ENCODE peak calls at places on chromosomes 16 and 17, in six cellular contexts. Y is breast epithelium; I is AG09309; C is tibial artery; F is neural crest cell; E is CD8-positive, alpha-beta T cell. K is an unnamed sample.

GRCh38 chr16:456891-457483 is 31.5 kb downstream of the RAB11FIP3 start:
- DNase-seq in C (peak), F (no peak), I (no peak), Y (no peak), E (no peak), K (no peak)

GRCh38 chr17:38430822-38431221 is 2.6 kb downstream of the ARHGAP23 start:
- DNase-seq in F (no peak), Y (no peak), E (no peak), C (no peak), I (no peak), K (no peak)

GRCh38 chr16:20192801-20193200 is 119.1 kb upstream of the GPR139 start:
- DNase-seq in I (no peak), E (no peak), C (no peak), Y (no peak), F (no peak), K (no peak)

GRCh38 chr16:75566889-75567255 is 693 bp downstream of the GABARAPL2 start:
- DNase-seq in E (no peak), I (no peak), Y (no peak), F (no peak), C (no peak), K (no peak)

GRCh38 chr17:45155483-45155882 is 6.2 kb upstream of the HEXIM2 start:
- DNase-seq in F (no peak), E (no peak), C (no peak), I (no peak), Y (no peak), K (no peak)

GRCh38 chr17:67491009-67491677 is 114.1 kb downstream of the PITPNC1 start:
- DNase-seq in I (peak), C (peak), Y (peak), F (peak), E (no peak), K (no peak)

GRCh38 chr17:71118039-71118438 is 948.7 kb downstream of the KCNJ2 start:
- DNase-seq in E (no peak), Y (no peak), F (no peak), C (no peak), I (no peak), K (no peak)

GRCh38 chr16:67207116-67207856 is 8.4 kb downstream of the ELMO3 start:
- DNase-seq in F (no peak), I (no peak), C (no peak), E (no peak), Y (no peak), K (no peak)

GRCh38 chr17:59972778-59973177 is 8.2 kb upstream of the RNFT1 start:
- DNase-seq in F (no peak), E (no peak), Y (no peak), I (no peak), C (no peak), K (no peak)

GRCh38 chr17:71777048-71777638 is 343.7 kb upstream of the SOX9 start:
- DNase-seq in F (no peak), C (no peak), E (no peak), Y (no peak), I (no peak), K (no peak)

GRCh38 chr17:28056276-28056620 is 13.8 kb downstream of the NLK start:
- DNase-seq in Y (no peak), C (no peak), E (no peak), F (no peak), I (no peak), K (no peak)

GRCh38 chr17:47257651-47258339 is 4.2 kb downstream of the ITGB3 start:
- DNase-seq in I (no peak), E (no peak), F (no peak), C (no peak), Y (no peak), K (no peak)

GRCh38 chr16:88941051-88941932 is 35.7 kb downstream of the CBFA2T3 start:
- DNase-seq in C (no peak), E (no peak), F (no peak), I (no peak), Y (no peak), K (no peak)

GRCh38 chr17:75144816-75145511 is 9.3 kb downstream of the JPT1 start:
- DNase-seq in C (no peak), F (no peak), I (no peak), Y (no peak), E (no peak), K (no peak)

DNA sequence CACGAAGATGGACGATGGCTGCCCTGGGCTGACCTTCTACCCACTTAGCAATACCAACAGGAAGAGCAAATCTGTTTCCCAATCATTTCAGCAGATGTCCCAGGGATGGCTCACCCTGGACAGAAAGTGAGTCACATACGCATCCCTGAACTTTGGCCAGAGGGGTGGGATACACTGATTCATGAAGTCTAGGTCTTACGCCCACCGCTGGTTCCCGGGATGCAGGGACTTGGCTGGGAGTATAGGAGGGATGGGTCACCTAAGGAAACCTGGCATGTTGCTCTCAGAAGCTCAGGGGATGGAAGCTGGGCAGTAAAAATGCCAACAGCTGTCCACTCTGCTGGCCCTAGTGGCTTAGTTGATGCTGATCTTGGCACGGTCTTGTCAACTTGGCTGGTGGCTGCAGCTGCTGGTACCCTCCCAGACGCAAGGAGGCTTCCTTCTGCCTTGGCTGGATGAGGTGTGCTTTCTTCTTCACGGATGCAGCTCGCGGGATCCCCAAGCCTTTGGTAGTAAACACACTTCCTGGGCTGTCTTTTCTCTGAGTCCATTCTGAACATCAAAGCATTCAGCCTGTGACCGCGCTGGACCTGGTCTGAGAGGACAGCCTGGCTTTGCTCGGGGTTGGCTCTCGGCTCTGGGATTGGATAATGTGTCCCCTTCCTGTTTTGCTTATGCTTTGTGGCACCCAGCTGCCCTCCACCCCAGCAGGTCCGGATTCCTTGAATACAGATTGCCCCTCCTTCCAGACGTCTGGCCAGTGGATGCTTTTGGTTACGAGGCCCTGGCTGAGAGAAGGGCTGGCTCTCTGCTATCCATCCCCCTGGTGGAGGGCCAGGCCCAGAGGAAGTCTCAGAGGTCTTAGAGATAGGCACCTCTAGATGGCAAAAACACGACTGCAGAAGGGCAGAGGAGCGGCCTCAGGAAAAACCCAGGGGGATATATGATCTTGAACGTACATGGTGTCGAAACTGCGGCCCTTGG is 71.5 kb downstream of the RAP1GAP2 start:
- DNase-seq in C (no peak), I (peak), E (no peak), Y (no peak), F (no peak), K (no peak)
- TF ChIP-seq CTCF in C (no peak), I (no peak), E (no peak), Y (no peak), F (peak), K (peak)

DNA sequence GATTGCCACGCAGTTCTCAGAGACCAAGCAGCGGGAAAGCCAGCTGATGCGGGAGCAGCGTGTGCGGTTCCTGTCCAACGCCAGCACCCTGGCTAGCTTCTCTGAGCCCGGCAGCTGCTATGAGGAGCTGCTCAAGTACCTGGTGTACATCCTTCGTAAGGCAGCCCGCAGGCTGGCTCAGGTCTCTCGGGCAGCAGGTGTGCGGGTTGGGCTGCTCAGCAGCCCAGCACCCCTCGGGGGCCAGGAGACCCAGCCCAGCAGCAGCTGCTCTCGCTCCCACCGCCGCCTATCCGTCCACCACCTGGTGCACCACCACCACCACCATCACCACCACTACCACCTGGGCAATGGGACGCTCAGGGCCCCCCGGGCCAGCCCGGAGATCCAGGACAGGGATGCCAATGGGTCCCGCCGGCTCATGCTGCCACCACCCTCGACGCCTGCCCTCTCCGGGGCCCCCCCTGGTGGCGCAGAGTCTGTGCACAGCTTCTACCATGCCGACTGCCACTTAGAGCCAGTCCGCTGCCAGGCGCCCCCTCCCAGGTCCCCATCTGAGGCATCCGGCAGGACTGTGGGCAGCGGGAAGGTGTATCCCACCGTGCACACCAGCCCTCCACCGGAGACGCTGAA is 15.2 kb downstream of the CACNA1G start:
- DNase-seq in C (no peak), I (no peak), F (no peak), Y (no peak), E (no peak), K (no peak)
- TF ChIP-seq CTCF in C (no peak), I (peak), F (no peak), Y (no peak), E (no peak), K (no peak)

GRCh38 chr16:12611006-12611477 is 192.6 kb downstream of the CPPED1 start:
- DNase-seq in Y (no peak), F (no peak), C (no peak), I (no peak), E (no peak), K (no peak)
- TF ChIP-seq CTCF in Y (no peak), F (no peak), C (no peak), I (no peak), E (no peak), K (no peak)

DNA sequence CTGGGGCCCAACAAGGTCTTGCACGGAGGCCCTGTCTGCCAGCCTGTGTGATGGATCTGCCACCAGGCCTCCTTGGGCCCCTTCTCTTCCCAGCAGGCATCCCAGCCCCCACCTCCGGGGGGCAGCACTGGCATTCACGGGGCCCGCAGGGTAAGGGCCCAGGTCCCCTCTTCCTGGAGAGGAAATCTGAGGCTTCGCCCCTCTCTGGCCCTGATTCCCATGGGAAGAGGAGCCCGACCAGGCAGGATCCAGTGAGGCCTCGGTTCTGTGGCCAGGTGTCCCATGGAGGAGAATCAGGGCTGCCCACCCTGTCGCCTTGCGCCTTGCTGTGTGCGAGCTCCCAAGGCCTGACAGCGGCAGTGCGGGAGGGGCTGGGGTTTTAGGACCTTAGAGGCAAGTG is 48.4 kb downstream of the PDPK1 start:
- DNase-seq in F (no peak), E (peak), Y (no peak), C (no peak), I (no peak), K (no peak)
- TF ChIP-seq CTCF in F (peak), E (no peak), Y (no peak), C (no peak), I (no peak), K (peak)

GRCh38 chr17:41690497-41690896 is 1.8 kb downstream of the EIF1 start:
- DNase-seq in Y (no peak), F (no peak), E (no peak), C (no peak), I (no peak), K (no peak)

GRCh38 chr17:41691031-41691777 is 2.5 kb downstream of the EIF1 start:
- DNase-seq in C (no peak), E (no peak), Y (no peak), I (no peak), F (no peak), K (no peak)

GRCh38 chr17:41689497-41690299 is 1.0 kb downstream of the EIF1 start:
- DNase-seq in E (peak), I (no peak), C (no peak), F (peak), Y (peak), K (no peak)

GRCh38 chr17:41688641-41689496 is at the start of gene EIF1:
- DNase-seq in F (peak), C (peak), Y (peak), E (peak), I (peak), K (peak)

DNA sequence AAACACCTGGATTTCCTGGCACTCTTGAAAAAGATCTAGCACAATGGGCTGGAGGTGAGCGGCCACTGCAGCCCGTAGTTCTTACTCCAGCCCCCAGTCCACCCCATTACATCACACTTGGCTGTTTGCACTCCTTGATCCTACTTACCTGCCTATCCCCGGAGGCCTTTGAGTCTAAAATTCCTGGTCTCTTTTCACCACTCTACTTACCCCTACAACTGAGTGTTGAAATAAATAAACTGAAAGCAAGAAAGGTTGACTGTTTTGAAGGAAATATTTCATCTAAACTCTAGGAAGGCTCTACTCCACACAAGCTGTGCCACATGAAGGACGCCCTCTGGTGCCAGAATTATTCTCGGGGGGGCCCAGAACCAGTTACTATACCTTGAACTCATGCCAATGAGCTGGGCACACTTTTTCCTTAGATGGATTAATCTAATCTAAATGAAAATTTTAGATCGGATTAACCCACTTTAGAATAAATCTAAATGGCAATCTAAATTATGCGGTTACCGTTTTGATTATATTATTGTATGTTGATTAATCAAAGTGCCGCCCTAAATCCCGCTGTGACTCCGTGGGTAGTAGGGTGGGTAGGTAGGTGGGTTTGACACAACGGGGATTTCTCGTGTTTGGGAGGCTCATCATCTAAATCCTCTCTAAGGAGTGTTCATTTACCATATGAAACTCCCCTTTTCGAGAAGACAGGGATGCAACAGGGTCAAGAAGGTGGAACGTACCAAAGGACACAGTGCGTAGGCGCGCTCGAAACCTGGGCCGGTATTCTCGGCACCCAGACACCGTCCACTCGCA is 651 bp upstream of the EIF1 start:
- DNase-seq in E (peak), C (peak), I (no peak), Y (peak), F (no peak), K (no peak)
- TF ChIP-seq CTCF in E (peak), C (no peak), I (peak), Y (no peak), F (peak), K (peak)

GRCh38 chr17:50141750-50142119 is 8.7 kb downstream of the PPP1R9B start:
- DNase-seq in C (no peak), Y (no peak), E (no peak), I (no peak), F (no peak), K (no peak)

GRCh38 chr17:50139185-50139783 is 9.3 kb upstream of the SAMD14 start:
- DNase-seq in C (no peak), E (no peak), F (no peak), Y (no peak), I (no peak), K (no peak)

GRCh38 chr17:50137050-50137449 is 7.1 kb upstream of the SAMD14 start:
- DNase-seq in I (no peak), F (no peak), C (no peak), Y (no peak), E (no peak), K (no peak)

GRCh38 chr17:50141026-50141749 is 9.3 kb downstream of the PPP1R9B start:
- DNase-seq in E (no peak), C (no peak), Y (no peak), I (no peak), F (no peak), K (no peak)

GRCh38 chr17:50139950-50140885 is 10.3 kb upstream of the SAMD14 start:
- DNase-seq in F (peak), I (no peak), E (peak), C (peak), Y (no peak), K (no peak)
- TF ChIP-seq CTCF in F (peak), I (peak), E (peak), C (peak), Y (peak), K (peak)

GRCh38 chr17:61832463-61832862 is 30.9 kb downstream of the BRIP1 start:
- DNase-seq in I (no peak), Y (no peak), F (no peak), C (no peak), E (no peak), K (no peak)

GRCh38 chr17:61831099-61831498 is 32.2 kb downstream of the BRIP1 start:
- DNase-seq in C (no peak), E (no peak), F (no peak), I (no peak), Y (no peak), K (no peak)

GRCh38 chr17:61825448-61826137 is 37.7 kb downstream of the BRIP1 start:
- DNase-seq in I (no peak), E (no peak), C (no peak), Y (no peak), F (no peak), K (no peak)

GRCh38 chr17:61827649-61828395 is 35.5 kb downstream of the BRIP1 start:
- DNase-seq in Y (no peak), C (no peak), I (no peak), F (no peak), E (no peak), K (no peak)

DNA sequence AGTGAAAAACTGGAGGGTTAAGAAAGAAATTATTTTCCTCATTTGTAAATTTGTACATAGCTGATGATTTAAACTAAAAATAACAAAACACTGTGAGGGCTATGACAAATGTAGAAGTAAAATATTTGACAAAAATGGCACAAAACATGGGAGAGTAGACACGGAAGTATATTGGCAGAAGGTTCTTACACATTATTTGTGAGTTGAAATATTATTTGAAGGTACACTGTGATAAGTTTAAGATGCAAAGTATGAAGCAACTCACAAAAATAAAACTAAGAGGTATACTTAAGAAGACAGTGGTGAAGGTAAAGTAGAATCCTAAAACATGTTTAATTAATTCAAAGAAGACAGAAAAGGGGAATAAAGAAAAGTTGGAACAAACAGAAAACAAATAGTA is 34.6 kb downstream of the BRIP1 start:
- DNase-seq in Y (no peak), C (no peak), F (no peak), E (no peak), I (no peak), K (no peak)
- TF ChIP-seq CTCF in Y (no peak), C (no peak), F (no peak), E (no peak), I (no peak), K (no peak)

K was measured in type B pancreatic cell.